ENCODE peak calls at places on chromosome 17, in four cellular contexts. J, G, S and A are unnamed samples.
A peak's percentile ranks its signal among the peaks of the same experiment; 100 is the strongest.

GRCh38 chr17:70119961-70120360 is 44.9 kb downstream of the KCNJ16 start:
- DNase-seq in J (peak; percentile 32), G (no peak), S (peak; percentile 15), A (no peak)

GRCh38 chr17:1454541-1454940 is 1.5 kb downstream of the CRK start:
- DNase-seq in J (peak; percentile 22), G (no peak), S (no peak), A (no peak)

GRCh38 chr17:3635474-3636153 is 436 bp downstream of the SHPK start:
- DNase-seq in J (no peak), G (peak; percentile 13), S (no peak), A (peak; percentile 3)

GRCh38 chr17:15185625-15185991 is 79.5 kb downstream of the PMP22 start:
- DNase-seq in J (peak; percentile 62), G (peak; percentile 80), S (peak; percentile 45), A (no peak)

GRCh38 chr17:68819465-68819864 is 135.7 kb downstream of the ABCA8 start:
- DNase-seq in J (no peak), G (no peak), S (no peak), A (no peak)

GRCh38 chr17:37065486-37066321 is 117.0 kb downstream of the AATF start:
- DNase-seq in J (no peak), G (no peak), S (no peak), A (no peak)

GRCh38 chr17:67487506-67487905 is 110.4 kb downstream of the PITPNC1 start:
- DNase-seq in J (peak; percentile 44), G (no peak), S (peak; percentile 66), A (no peak)

GRCh38 chr17:67377727-67378443 is 804 bp downstream of the PITPNC1 start:
- DNase-seq in J (peak; percentile 43), G (peak; percentile 64), S (peak; percentile 46), A (peak; percentile 57)

GRCh38 chr17:75345514-75346167 is 56.4 kb upstream of the SLC25A19 start:
- DNase-seq in J (no peak), G (no peak), S (no peak), A (peak; percentile 22)

GRCh38 chr17:31674717-31675349 is 184.2 kb downstream of the COPRS start:
- DNase-seq in J (peak; percentile 60), G (no peak), S (peak; percentile 71), A (no peak)

GRCh38 chr17:76268991-76269981 is 4.1 kb downstream of the UBALD2 start:
- DNase-seq in J (no peak), G (peak; percentile 3), S (no peak), A (no peak)

GRCh38 chr17:70608193-70608592 is 438.9 kb downstream of the KCNJ2 start:
- DNase-seq in J (no peak), G (no peak), S (no peak), A (no peak)

GRCh38 chr17:7579001-7579838 is at the start of gene CD68:
- DNase-seq in J (peak; percentile 96), G (peak; percentile 85), S (peak; percentile 88), A (peak; percentile 76)

GRCh38 chr17:68740555-68741447 is 139.6 kb upstream of the FAM20A start:
- DNase-seq in J (no peak), G (no peak), S (no peak), A (peak; percentile 8)

GRCh38 chr17:81910840-81911276 is 341 bp downstream of the PCYT2 start:
- DNase-seq in J (no peak), G (peak; percentile 36), S (no peak), A (no peak)

GRCh38 chr17:16941072-16941641 is 30.8 kb downstream of the TNFRSF13B start:
- DNase-seq in J (no peak), G (no peak), S (no peak), A (no peak)

GRCh38 chr17:40075216-40076100 is 12.7 kb downstream of the THRA start:
- DNase-seq in J (peak; percentile 77), G (peak; percentile 96), S (peak; percentile 72), A (peak; percentile 98)

GRCh38 chr17:51711581-51711980 is 446.9 kb downstream of the CA10 start:
- DNase-seq in J (no peak), G (no peak), S (no peak), A (no peak)

GRCh38 chr17:81939881-81940385 is 2.8 kb upstream of the PYCR1 start:
- DNase-seq in J (no peak), G (no peak), S (peak; percentile 87), A (no peak)

GRCh38 chr17:58278661-58279015 is 2.1 kb downstream of the MPO start:
- DNase-seq in J (no peak), G (peak; percentile 21), S (peak; percentile 13), A (no peak)

GRCh38 chr17:41710472-41711090 is 1.6 kb upstream of the GAST start:
- DNase-seq in J (peak; percentile 95), G (peak; percentile 59), S (peak; percentile 74), A (no peak)

GRCh38 chr17:1241904-1242303 is 28.3 kb upstream of the BHLHA9 start:
- DNase-seq in J (no peak), G (peak; percentile 69), S (peak; percentile 84), A (no peak)

GRCh38 chr17:55238931-55239297 is 25.8 kb upstream of the HLF start:
- DNase-seq in J (no peak), G (peak; percentile 13), S (no peak), A (no peak)

GRCh38 chr17:44959821-44960523 is 8.1 kb downstream of the C1QL1 start:
- DNase-seq in J (no peak), G (no peak), S (no peak), A (no peak)

GRCh38 chr17:79793924-79794304 is 3.0 kb downstream of the CBX8 start:
- DNase-seq in J (no peak), G (no peak), S (no peak), A (no peak)

GRCh38 chr17:46962374-46962790 is 16.7 kb downstream of the RPRML start:
- DNase-seq in J (peak; percentile 52), G (no peak), S (peak; percentile 90), A (no peak)

GRCh38 chr17:75808905-75809621 is 24.5 kb downstream of the UNK start:
- DNase-seq in J (peak; percentile 93), G (peak; percentile 66), S (peak; percentile 93), A (no peak)

GRCh38 chr17:69401251-69401650 is 13.2 kb upstream of the MAP2K6 start:
- DNase-seq in J (no peak), G (no peak), S (no peak), A (no peak)

GRCh38 chr17:71921726-71922320 is 199.0 kb upstream of the SOX9 start:
- DNase-seq in J (no peak), G (no peak), S (no peak), A (no peak)

GRCh38 chr17:55411463-55411855 is 10.2 kb downstream of the MMD start:
- DNase-seq in J (no peak), G (no peak), S (no peak), A (no peak)

GRCh38 chr17:36937001-36937960 is at the start of gene LHX1:
- DNase-seq in J (peak; percentile 16), G (no peak), S (no peak), A (no peak)

GRCh38 chr17:2844386-2844785 is 48.1 kb downstream of the RAP1GAP2 start:
- DNase-seq in J (no peak), G (peak; percentile 32), S (no peak), A (no peak)

GRCh38 chr17:77821114-77821513 is 137.4 kb upstream of the TNRC6C start:
- DNase-seq in J (no peak), G (no peak), S (no peak), A (no peak)
- TF ChIP-seq CTCF in J (no peak), G (no peak), S (no peak), A (no peak)

GRCh38 chr17:30232822-30233427 is 2.6 kb downstream of the SLC6A4 start:
- DNase-seq in J (no peak), G (no peak), S (no peak), A (no peak)

GRCh38 chr17:30228011-30228410 is 7.5 kb downstream of the SLC6A4 start:
- DNase-seq in J (no peak), G (no peak), S (no peak), A (no peak)

GRCh38 chr17:30229012-30229411 is 6.5 kb downstream of the SLC6A4 start:
- DNase-seq in J (no peak), G (no peak), S (peak; percentile 26), A (no peak)

GRCh38 chr17:30232015-30232821 is 3.3 kb downstream of the SLC6A4 start:
- DNase-seq in J (no peak), G (peak; percentile 16), S (no peak), A (no peak)

GRCh38 chr17:30230596-30231125 is 4.8 kb downstream of the SLC6A4 start:
- DNase-seq in J (peak; percentile 22), G (no peak), S (peak; percentile 34), A (no peak)
- TF ChIP-seq CTCF in J (no peak), G (no peak), S (no peak), A (no peak)

DNA sequence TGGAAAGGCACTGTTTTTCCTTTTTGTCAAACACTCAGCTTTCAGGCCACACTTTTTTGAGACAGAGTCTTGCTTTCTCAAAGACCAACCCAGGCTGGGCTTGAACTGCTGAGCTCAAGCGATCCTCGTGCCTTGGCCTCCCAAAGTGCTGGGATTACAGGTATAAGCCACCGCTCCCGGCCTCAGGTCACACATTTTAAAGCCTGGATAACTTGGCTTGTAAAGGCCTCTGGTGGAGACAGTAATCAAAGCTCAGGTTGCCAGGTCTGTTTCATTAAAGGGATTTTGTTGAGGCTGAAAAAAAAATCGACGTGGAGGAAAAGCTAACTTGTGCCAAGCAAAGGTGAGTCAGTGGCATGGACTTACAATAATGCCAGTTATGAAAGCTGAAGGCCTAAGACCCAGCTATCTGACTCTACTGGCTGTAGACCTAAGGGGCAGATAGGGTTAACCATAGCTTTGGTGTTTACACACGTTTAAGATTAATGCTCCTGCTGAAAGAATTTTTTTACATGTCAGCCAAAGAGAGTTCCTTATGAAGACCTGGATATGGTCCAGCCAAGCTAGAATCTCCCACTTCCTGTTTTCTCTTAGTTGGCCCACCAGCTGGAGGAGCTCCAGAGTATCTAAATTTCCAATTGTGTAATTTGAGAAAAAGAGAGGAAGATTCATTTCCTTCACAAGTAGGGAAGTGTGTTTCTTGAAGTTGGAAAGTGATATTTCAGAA is 910 bp downstream of the NBR1 start:
- DNase-seq in J (peak; percentile 95), G (peak; percentile 79), S (peak; percentile 95), A (peak; percentile 73)
- TF ChIP-seq CTCF in J (peak; percentile 25), G (peak; percentile 23), S (peak; percentile 22), A (peak; percentile 42)

GRCh38 chr17:48259710-48260291 is 152.2 kb downstream of the SNX11 start:
- DNase-seq in J (peak; percentile 51), G (peak; percentile 41), S (peak; percentile 58), A (peak; percentile 60)

GRCh38 chr17:48258317-48258716 is 150.8 kb downstream of the SNX11 start:
- DNase-seq in J (no peak), G (no peak), S (no peak), A (no peak)

GRCh38 chr17:48261297-48261880 is 153.8 kb downstream of the SNX11 start:
- DNase-seq in J (peak; percentile 38), G (no peak), S (no peak), A (peak; percentile 71)

GRCh38 chr17:48262982-48263586 is 155.5 kb downstream of the SNX11 start:
- DNase-seq in J (peak; percentile 36), G (no peak), S (no peak), A (no peak)
- TF ChIP-seq CTCF in J (peak; percentile 48), G (peak; percentile 30), S (peak; percentile 46), A (peak; percentile 82)

GRCh38 chr17:60318830-60319229 is 73.1 kb downstream of the USP32 start:
- DNase-seq in J (no peak), G (no peak), S (no peak), A (no peak)

GRCh38 chr17:60314423-60314822 is 77.5 kb downstream of the USP32 start:
- DNase-seq in J (no peak), G (no peak), S (no peak), A (no peak)

GRCh38 chr17:60311186-60311585 is 80.7 kb downstream of the USP32 start:
- DNase-seq in J (peak; percentile 27), G (no peak), S (no peak), A (no peak)

GRCh38 chr17:60311936-60312335 is 80.0 kb downstream of the USP32 start:
- DNase-seq in J (peak; percentile 67), G (no peak), S (peak; percentile 86), A (no peak)

GRCh38 chr17:60315650-60316049 is 76.3 kb downstream of the USP32 start:
- DNase-seq in J (no peak), G (no peak), S (no peak), A (no peak)
- TF ChIP-seq CTCF in J (peak; percentile 7), G (no peak), S (no peak), A (no peak)